ENCODE peak calls at places on chromosomes 6 and 20, in four cellular contexts. I is A549, Q is HepG2, D is SK-N-SH. F is an unnamed sample.

GRCh38 chr20:49245921-49246740 is 26.9 kb downstream of the DDX27 start:
- DNase-seq in D (peak), I (peak), Q (peak), F (no peak)

GRCh38 chr20:36791862-36792261 is 18.3 kb upstream of the DSN1 start:
- DNase-seq in I (no peak), Q (no peak), D (no peak), F (no peak)

GRCh38 chr6:35449287-35449881 is 2.8 kb upstream of the FANCE start:
- DNase-seq in Q (peak), I (peak), D (peak), F (no peak)

GRCh38 chr6:143258945-143259344 is 191.6 kb downstream of the ADAT2 start:
- DNase-seq in Q (no peak), I (no peak), D (no peak), F (no peak)

GRCh38 chr6:140671926-140672325 is 1297.5 kb upstream of the CITED2 start:
- DNase-seq in D (no peak), Q (no peak), I (no peak), F (no peak)

GRCh38 chr20:42093542-42094440 is 475.6 kb upstream of the CHD6 start:
- DNase-seq in D (no peak), Q (no peak), I (no peak), F (no peak)

GRCh38 chr6:13044390-13044789 is 283.9 kb downstream of the TBC1D7 start:
- DNase-seq in Q (peak), I (peak), D (no peak), F (no peak)

GRCh38 chr6:90286884-90287488 is 9.7 kb downstream of the BACH2 start:
- DNase-seq in D (peak), Q (peak), I (peak), F (no peak)

GRCh38 chr6:162772466-162772865 is 44.7 kb downstream of the PACRG start:
- DNase-seq in Q (no peak), I (no peak), D (no peak), F (no peak)

GRCh38 chr6:141464490-141464889 is 668.2 kb upstream of the GJE1 start:
- DNase-seq in Q (no peak), D (no peak), I (peak), F (no peak)

GRCh38 chr20:31920275-31920855 is 31.5 kb downstream of the PDRG1 start:
- DNase-seq in I (no peak), D (no peak), Q (no peak), F (no peak)

GRCh38 chr6:11598687-11599086 is 61.1 kb downstream of the TMEM170B start:
- DNase-seq in Q (peak), I (peak), D (no peak), F (no peak)

GRCh38 chr6:113645576-113645970 is 211.6 kb upstream of the MARCKS start:
- DNase-seq in D (no peak), Q (peak), I (no peak), F (no peak)

GRCh38 chr6:49462071-49462470 is 982 bp downstream of the MMUT start:
- DNase-seq in Q (no peak), D (no peak), I (no peak), F (no peak)

GRCh38 chr6:11845664-11846577 is 67.3 kb upstream of the ADTRP start:
- DNase-seq in Q (no peak), I (no peak), D (no peak), F (no peak)

GRCh38 chr6:168865-169455 is 123.3 kb upstream of the DUSP22 start:
- DNase-seq in I (peak), Q (peak), D (peak), F (no peak)

GRCh38 chr6:7540595-7540994 is 876 bp upstream of the DSP start:
- DNase-seq in Q (no peak), D (peak), I (peak), F (no peak)

GRCh38 chr6:136860043-136860442 is 37.7 kb downstream of the PEX7 start:
- DNase-seq in I (no peak), Q (no peak), D (no peak), F (no peak)

GRCh38 chr6:52317841-52318581 is 33.5 kb upstream of the MCM3 start:
- DNase-seq in I (peak), D (no peak), Q (peak), F (peak)

GRCh38 chr6:85089255-85089654 is 324.9 kb upstream of the TBX18 start:
- DNase-seq in Q (no peak), D (no peak), I (no peak), F (no peak)

GRCh38 chr6:34531580-34532201 is 24.4 kb downstream of the SPDEF start:
- DNase-seq in I (no peak), Q (no peak), D (no peak), F (peak)

GRCh38 chr6:93962566-93962965 is 543.2 kb upstream of the EPHA7 start:
- DNase-seq in I (no peak), Q (no peak), D (no peak), F (no peak)

GRCh38 chr6:142902636-142903053 is 42.3 kb downstream of the HIVEP2 start:
- DNase-seq in I (no peak), Q (peak), D (peak), F (peak)

GRCh38 chr6:134405386-134406087 is 87.6 kb upstream of the SGK1 start:
- DNase-seq in D (no peak), Q (no peak), I (no peak), F (no peak)

GRCh38 chr6:163356324-163356723 is 58.2 kb upstream of the QKI start:
- DNase-seq in I (no peak), D (peak), Q (no peak), F (no peak)

GRCh38 chr20:49696594-49696993 is 17.1 kb downstream of the B4GALT5 start:
- DNase-seq in Q (no peak), I (no peak), D (no peak), F (no peak)

GRCh38 chr20:3282271-3283221 is 43.6 kb upstream of the SLC4A11 start:
- DNase-seq in I (no peak), Q (no peak), D (peak), F (no peak)

GRCh38 chr6:68975064-68975463 is 340.0 kb downstream of the ADGRB3 start:
- DNase-seq in D (peak), I (no peak), Q (no peak), F (no peak)

GRCh38 chr6:74409447-74409846 is 713.4 kb downstream of the CD109 start:
- DNase-seq in I (peak), D (no peak), Q (peak), F (no peak)

GRCh38 chr6:105780146-105780860 is 305.8 kb upstream of the PRDM1 start:
- DNase-seq in Q (no peak), D (no peak), I (no peak), F (no peak)

GRCh38 chr6:151674578-151674977 is 132.9 kb upstream of the ESR1 start:
- DNase-seq in D (no peak), Q (no peak), I (no peak), F (no peak)

GRCh38 chr6:44428682-44429081 is 41.2 kb downstream of the CDC5L start:
- DNase-seq in Q (no peak), I (no peak), D (no peak), F (no peak)

GRCh38 chr6:139568956-139569538 is 194.6 kb upstream of the CITED2 start:
- DNase-seq in D (peak), I (no peak), Q (no peak), F (no peak)

GRCh38 chr6:120211955-120212792 is 862.6 kb upstream of the MAN1A1 start:
- DNase-seq in I (no peak), Q (peak), D (no peak), F (no peak)

GRCh38 chr20:36468149-36469000 is 72.9 kb upstream of the MYL9 start:
- DNase-seq in Q (peak), D (peak), I (no peak), F (no peak)

GRCh38 chr6:54655162-54655561 is 191.4 kb upstream of the FAM83B start:
- DNase-seq in D (no peak), Q (no peak), I (no peak), F (no peak)

GRCh38 chr20:22974354-22974753 is 60.8 kb upstream of the SSTR4 start:
- DNase-seq in Q (peak), I (no peak), D (no peak), F (no peak)

GRCh38 chr20:22620342-22620741 is 36.0 kb upstream of the FOXA2 start:
- DNase-seq in I (no peak), Q (no peak), D (no peak), F (no peak)

GRCh38 chr6:103327079-103327478 is 1532.6 kb downstream of the HACE1 start:
- DNase-seq in D (peak), Q (no peak), I (no peak), F (no peak)

GRCh38 chr6:30325873-30326445 is 768 bp upstream of the TRIM39 start:
- DNase-seq in Q (no peak), I (peak), D (no peak), F (peak)
- TF ChIP-seq PBX3 in Q (peak), I (no peak), D (no peak), F (no peak)

GRCh38 chr6:154606860-154607259 is 96.4 kb upstream of the CNKSR3 start:
- DNase-seq in D (no peak), I (no peak), Q (no peak), F (no peak)
- TF ChIP-seq PBX3 in D (no peak), I (no peak), Q (no peak), F (no peak)

DNA sequence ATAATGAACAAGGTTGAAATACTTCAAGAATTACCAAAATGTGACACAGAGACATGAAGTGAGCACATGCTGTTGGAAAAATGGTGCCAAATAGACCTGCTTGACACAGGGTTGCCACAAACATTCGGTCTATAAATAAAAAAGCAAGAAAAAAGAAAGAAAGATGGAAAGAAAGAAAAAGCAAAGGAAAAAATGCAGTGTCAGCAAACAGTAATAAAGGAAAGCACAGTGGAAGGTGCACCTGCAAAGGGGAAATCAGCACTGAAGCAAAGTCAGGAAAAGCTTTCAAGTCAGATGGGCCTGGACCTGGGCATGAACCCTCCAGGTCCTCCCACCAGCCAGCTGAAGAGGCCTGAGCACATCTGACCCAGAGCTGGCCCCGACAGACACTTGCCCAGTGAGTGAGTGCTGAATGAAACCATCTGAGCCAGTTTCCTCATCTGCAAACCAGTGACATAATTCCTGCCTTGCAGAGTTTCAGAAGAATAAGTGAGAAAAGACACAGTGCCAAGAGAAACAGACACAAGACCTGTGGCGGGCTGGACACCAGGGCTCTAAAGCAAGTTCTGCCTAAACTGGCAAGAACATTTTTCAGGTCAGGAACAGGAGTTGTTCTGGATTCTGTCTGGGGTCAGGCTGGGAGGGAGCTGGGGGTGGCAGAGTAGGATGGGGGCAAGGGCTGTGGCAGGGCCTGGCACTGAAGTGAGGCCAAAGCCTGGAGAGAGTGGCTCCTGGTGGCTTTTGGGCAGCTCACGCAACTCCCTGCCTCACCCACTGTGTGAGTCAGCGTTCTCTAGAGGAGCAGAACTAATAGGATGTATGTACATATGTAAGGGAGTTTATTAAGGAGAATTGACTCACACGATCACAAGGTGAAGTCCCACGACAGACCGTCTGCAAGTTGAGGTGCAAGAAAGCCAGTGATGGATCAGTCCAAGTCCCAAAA is 23.9 kb upstream of the MICB start:
- DNase-seq in Q (no peak), D (no peak), I (no peak), F (no peak)
- TF ChIP-seq PBX3 in Q (no peak), D (no peak), I (no peak), F (no peak)

DNA sequence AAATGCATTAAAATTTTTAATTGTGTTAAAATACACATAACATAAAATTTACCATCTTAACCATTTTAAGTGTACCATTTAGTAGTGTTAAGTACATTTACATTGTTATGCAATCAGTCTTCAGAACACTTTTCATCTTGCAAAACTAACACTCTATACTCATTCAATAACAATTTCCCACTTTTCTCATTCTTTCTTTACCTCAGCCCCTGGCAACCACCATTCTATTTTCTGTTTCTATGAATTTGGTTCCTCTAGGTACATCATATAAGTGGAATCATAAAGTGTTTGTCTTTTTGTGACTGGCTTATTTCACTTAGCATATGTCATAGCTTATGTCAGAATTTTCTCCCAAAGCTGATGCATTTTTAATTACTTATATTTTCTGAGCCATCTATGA is 32.2 kb downstream of the PCMT1 start:
- DNase-seq in I (no peak), Q (no peak), D (no peak), F (no peak)
- TF ChIP-seq PBX3 in I (no peak), Q (no peak), D (no peak), F (no peak)

GRCh38 chr6:3228791-3229565 is 1.5 kb upstream of the TUBB2B start:
- DNase-seq in I (no peak), Q (no peak), D (no peak), F (no peak)

GRCh38 chr6:3226422-3227362 is 761 bp downstream of the TUBB2B start:
- DNase-seq in Q (no peak), D (peak), I (no peak), F (no peak)

GRCh38 chr6:3227363-3228045 is at the start of gene TUBB2B:
- DNase-seq in D (peak), I (no peak), Q (no peak), F (no peak)

GRCh38 chr6:3229566-3230274 is 2.3 kb upstream of the TUBB2B start:
- DNase-seq in Q (no peak), I (no peak), D (peak), F (no peak)

GRCh38 chr6:3228046-3228671 is 706 bp upstream of the TUBB2B start:
- DNase-seq in D (peak), I (no peak), Q (no peak), F (no peak)
- TF ChIP-seq PBX3 in D (no peak), I (no peak), Q (no peak), F (no peak)

GRCh38 chr6:129599467-129599866 is 110.5 kb downstream of the ARHGAP18 start:
- DNase-seq in Q (no peak), D (no peak), I (no peak), F (no peak)
- TF ChIP-seq PBX3 in Q (no peak), D (no peak), I (no peak), F (no peak)

GRCh38 chr6:122752493-122752892 is 27.0 kb upstream of the FABP7 start:
- DNase-seq in Q (no peak), D (no peak), I (no peak), F (no peak)
- TF ChIP-seq PBX3 in Q (no peak), D (no peak), I (no peak), F (no peak)

GRCh38 chr6:43308101-43308989 is at the start of gene CRIP3:
- DNase-seq in I (peak), Q (no peak), D (no peak), F (no peak)
- TF ChIP-seq PBX3 in I (no peak), Q (no peak), D (no peak), F (no peak)

DNA sequence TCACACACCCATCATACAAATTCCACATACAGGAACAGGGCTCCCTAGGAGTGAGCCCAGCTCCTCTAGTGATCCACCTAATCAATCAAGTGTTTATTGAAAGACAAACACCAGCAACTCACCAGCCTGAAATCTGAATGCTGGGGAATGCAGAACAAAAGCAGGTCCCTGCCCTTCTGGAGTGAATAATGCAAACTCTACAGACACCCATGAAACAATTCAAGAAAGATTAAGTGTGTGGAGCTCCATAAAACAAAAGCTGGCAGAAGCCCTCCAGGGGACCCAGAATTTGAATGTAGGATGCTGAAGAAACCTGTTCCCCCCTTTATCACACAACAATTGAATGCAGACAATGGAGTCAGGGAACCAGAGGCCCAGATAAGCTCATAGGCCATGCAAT is 396.6 kb upstream of the JARID2 start:
- DNase-seq in D (no peak), Q (no peak), I (no peak), F (no peak)
- TF ChIP-seq PBX3 in D (no peak), Q (no peak), I (no peak), F (no peak)